ENCODE peak calls at places on chromosomes 16 and 17, in four cellular contexts. W is HepG2, C is K562, U is GM12878. D is an unnamed sample.
A peak's percentile ranks its signal among the peaks of the same experiment; 100 is the strongest.

GRCh38 chr17:11031787-11032186 is 193.9 kb upstream of the PIRT start:
- DNase-seq in W (no peak), C (peak; percentile 3), U (no peak), D (peak; percentile 15)

GRCh38 chr17:77565166-77565565 is 393.3 kb upstream of the TNRC6C start:
- DNase-seq in W (no peak), C (no peak), U (no peak), D (no peak)

GRCh38 chr17:7045492-7046126 is 1.7 kb upstream of the SLC16A11 start:
- DNase-seq in W (peak; percentile 80), C (no peak), U (peak; percentile 53), D (no peak)

GRCh38 chr16:68257906-68258800 is 6.2 kb upstream of the SLC7A6 start:
- DNase-seq in W (peak; percentile 95), C (no peak), U (no peak), D (no peak)

GRCh38 chr17:78794399-78794798 is 12.3 kb upstream of the CYTH1 start:
- DNase-seq in W (no peak), C (no peak), U (no peak), D (no peak)

GRCh38 chr17:44688675-44689491 is 693 bp downstream of the CCDC43 start:
- DNase-seq in W (peak; percentile 22), C (no peak), U (no peak), D (no peak)

GRCh38 chr16:28932339-28933141 is 769 bp downstream of the CD19 start:
- DNase-seq in W (no peak), C (no peak), U (no peak), D (no peak)

GRCh38 chr16:55678061-55678935 is 22.5 kb downstream of the SLC6A2 start:
- DNase-seq in W (no peak), C (no peak), U (no peak), D (no peak)

GRCh38 chr16:19520861-19521331 is 1.0 kb downstream of the GDE1 start:
- DNase-seq in W (no peak), C (peak; percentile 74), U (peak; percentile 27), D (peak; percentile 12)

GRCh38 chr17:62703776-62704380 is 76.4 kb downstream of the MRC2 start:
- DNase-seq in W (no peak), C (peak; percentile 84), U (no peak), D (peak; percentile 88)

GRCh38 chr17:3974138-3974687 is 10.0 kb upstream of the ATP2A3 start:
- DNase-seq in W (no peak), C (peak; percentile 70), U (no peak), D (no peak)

GRCh38 chr17:347309-347708 is 5.3 kb downstream of the RPH3AL start:
- DNase-seq in W (no peak), C (no peak), U (no peak), D (no peak)

GRCh38 chr16:263182-263774 is 12.5 kb downstream of the RGS11 start:
- DNase-seq in W (no peak), C (no peak), U (no peak), D (no peak)

GRCh38 chr17:46157443-46158107 is 35.7 kb downstream of the KANSL1 start:
- DNase-seq in W (no peak), C (no peak), U (no peak), D (no peak)

GRCh38 chr17:16942141-16943031 is 29.5 kb downstream of the TNFRSF13B start:
- DNase-seq in W (peak; percentile 27), C (no peak), U (no peak), D (no peak)

GRCh38 chr16:85479972-85480726 is 133.0 kb upstream of the GSE1 start:
- DNase-seq in W (no peak), C (no peak), U (no peak), D (peak; percentile 87)

GRCh38 chr17:72717276-72717675 is 375.2 kb downstream of the SLC39A11 start:
- DNase-seq in W (no peak), C (no peak), U (no peak), D (no peak)

GRCh38 chr16:4536391-4537106 is 2.0 kb downstream of the CDIP1 start:
- DNase-seq in W (no peak), C (no peak), U (no peak), D (no peak)

GRCh38 chr16:77273-77806 is 685 bp upstream of the MPG start:
- DNase-seq in W (peak; percentile 29), C (no peak), U (no peak), D (peak; percentile 54)

GRCh38 chr17:75335315-75335714 is 46.1 kb upstream of the SLC25A19 start:
- DNase-seq in W (no peak), C (no peak), U (no peak), D (no peak)

GRCh38 chr17:67322039-67322787 is 44.2 kb downstream of the PSMD12 start:
- DNase-seq in W (no peak), C (no peak), U (no peak), D (no peak)

GRCh38 chr17:82245144-82246039 is 16.6 kb downstream of the SLC16A3 start:
- DNase-seq in W (no peak), C (no peak), U (no peak), D (no peak)

GRCh38 chr17:57993471-57994365 is 5.7 kb upstream of the VEZF1 start:
- DNase-seq in W (peak; percentile 77), C (no peak), U (no peak), D (no peak)

GRCh38 chr17:36936455-36936934 is 780 bp upstream of the LHX1 start:
- DNase-seq in W (no peak), C (peak; percentile 32), U (no peak), D (peak; percentile 56)

GRCh38 chr16:83680980-83681379 is 126.8 kb upstream of the HSBP1 start:
- DNase-seq in W (no peak), C (no peak), U (no peak), D (no peak)

GRCh38 chr17:79777166-79777843 is 643 bp upstream of the CBX2 start:
- DNase-seq in W (peak; percentile 46), C (peak; percentile 31), U (no peak), D (no peak)

GRCh38 chr17:5788266-5788900 is 204.1 kb upstream of the NLRP1 start:
- DNase-seq in W (no peak), C (no peak), U (no peak), D (no peak)

GRCh38 chr16:79845734-79846135 is 245.2 kb upstream of the MAF start:
- DNase-seq in W (no peak), C (peak; percentile 68), U (no peak), D (no peak)
- TF ChIP-seq TARDBP in W (no peak), C (no peak), U (no peak), D (no peak)

DNA sequence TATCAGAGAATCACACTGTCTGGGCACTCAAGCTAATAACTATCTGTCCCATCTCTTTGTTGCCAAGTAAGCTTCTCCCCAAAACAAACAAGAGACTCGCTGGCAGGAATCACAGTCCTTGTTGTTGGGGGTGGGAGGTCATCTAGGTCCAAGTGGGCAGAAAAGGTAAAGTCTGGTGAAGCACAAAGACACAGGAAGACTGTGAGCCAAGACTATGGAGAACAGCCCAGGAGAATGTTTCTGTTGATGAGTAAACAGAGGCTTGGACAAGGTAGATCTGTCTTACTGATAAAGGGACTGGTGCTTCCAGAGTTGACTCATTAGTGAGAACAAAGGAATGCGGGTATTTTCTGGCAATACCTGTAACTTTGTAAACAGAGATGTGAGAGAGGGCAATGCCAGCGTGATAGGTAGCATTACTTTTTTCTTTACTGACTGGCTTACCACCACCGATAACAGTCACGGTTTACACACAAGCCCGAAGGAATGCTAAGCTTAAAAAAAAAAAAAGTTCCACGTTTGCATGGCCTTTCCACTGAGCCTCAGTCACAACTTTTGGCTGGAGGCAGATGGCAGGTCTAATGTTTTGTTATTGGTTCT is 11.5 kb upstream of the MMD start:
- DNase-seq in W (peak; percentile 85), C (no peak), U (no peak), D (no peak)
- TF ChIP-seq TARDBP in W (no peak), C (no peak), U (no peak), D (no peak)

GRCh38 chr16:66335704-66336329 is 30.7 kb upstream of the CDH5 start:
- DNase-seq in W (no peak), C (no peak), U (no peak), D (peak; percentile 53)
- TF ChIP-seq TARDBP in W (no peak), C (no peak), U (no peak), D (no peak)

GRCh38 chr17:48544356-48545021 is 420 bp downstream of the HOXB2 start:
- DNase-seq in W (no peak), C (peak; percentile 61), U (no peak), D (peak; percentile 70)
- TF ChIP-seq TARDBP in W (no peak), C (no peak), U (no peak), D (no peak)

GRCh38 chr16:8845699-8846298 is 23.0 kb downstream of the CARHSP1 start:
- DNase-seq in W (no peak), C (no peak), U (no peak), D (no peak)
- TF ChIP-seq TARDBP in W (no peak), C (no peak), U (no peak), D (no peak)

DNA sequence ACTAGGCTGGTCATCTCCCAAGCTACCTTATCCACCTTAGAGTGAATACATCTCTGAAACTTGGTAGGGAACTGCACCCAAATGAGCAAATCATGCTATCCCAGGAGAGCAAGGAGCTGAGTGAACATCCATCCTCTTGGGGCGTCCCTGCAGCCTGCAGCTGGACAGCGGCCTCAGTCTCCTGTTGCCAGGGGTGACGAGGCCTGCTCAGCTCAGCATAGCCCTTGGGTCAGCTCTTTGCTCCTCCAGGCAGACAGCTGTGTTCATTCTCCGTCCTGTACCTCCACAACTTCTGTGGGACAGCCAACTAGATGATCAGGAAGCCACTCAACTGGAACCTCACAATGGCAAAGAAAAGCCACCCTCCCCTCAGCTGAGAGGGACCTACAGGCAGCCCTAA is 111.9 kb downstream of the SOCS1 start:
- DNase-seq in W (no peak), C (no peak), U (no peak), D (no peak)
- TF ChIP-seq TARDBP in W (no peak), C (no peak), U (no peak), D (no peak)

GRCh38 chr16:1940273-1941161 is 2.5 kb downstream of the MSRB1 start:
- DNase-seq in W (peak; percentile 87), C (no peak), U (no peak), D (no peak)
- TF ChIP-seq TARDBP in W (peak; percentile 96), C (no peak), U (no peak), D (no peak)

GRCh38 chr16:2786061-2786825 is 1.1 kb downstream of the PRSS33 start:
- DNase-seq in W (no peak), C (no peak), U (no peak), D (no peak)
- TF ChIP-seq TARDBP in W (no peak), C (no peak), U (no peak), D (no peak)

DNA sequence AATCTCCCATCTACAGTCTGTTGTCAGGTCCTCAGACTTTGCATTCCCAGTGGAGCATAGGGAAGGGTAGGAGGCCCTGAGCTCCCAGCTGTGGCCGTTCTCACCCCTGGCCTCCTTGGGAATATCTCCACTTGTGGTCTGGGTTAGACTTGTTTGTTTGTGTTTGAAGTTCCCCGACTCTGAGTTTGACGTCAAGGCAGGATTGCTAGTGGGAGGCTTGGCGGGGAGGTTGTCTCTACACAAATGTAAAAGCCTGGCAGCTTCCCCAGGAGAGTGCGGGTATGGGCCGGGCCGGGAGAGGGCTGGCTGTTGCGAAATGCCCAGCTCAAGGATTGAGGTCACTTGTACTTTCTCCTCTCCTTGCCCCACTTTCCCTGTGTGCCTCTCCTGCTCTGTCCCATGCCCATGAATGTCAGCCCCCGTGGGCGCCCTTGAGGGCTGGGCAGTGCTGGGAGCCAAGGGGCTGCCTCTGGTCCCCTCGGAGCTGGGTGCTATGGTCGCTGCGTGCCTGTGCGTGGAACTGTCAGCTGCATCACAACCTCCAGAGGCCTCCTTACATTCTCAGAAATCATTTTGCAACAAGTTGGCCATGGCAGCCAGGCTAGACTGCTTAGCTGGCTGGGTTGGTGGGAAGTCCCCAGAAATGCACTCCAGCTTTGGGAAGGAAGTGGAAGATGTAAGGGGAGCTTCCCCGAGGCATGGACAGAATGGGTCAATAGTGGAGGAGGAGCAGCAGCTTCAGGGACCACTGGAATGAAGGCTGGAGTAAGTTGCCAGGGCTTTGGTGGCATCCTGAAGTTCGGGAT is 84.3 kb downstream of the KSR1 start:
- DNase-seq in W (peak; percentile 66), C (no peak), U (no peak), D (no peak)
- TF ChIP-seq TARDBP in W (no peak), C (no peak), U (no peak), D (no peak)